ENCODE peak calls at places on chromosome 1, in six cellular contexts. Y is activated CD4-positive, alpha-beta T cell treated with anti-CD3 and anti-CD28 coated beads, Interleukin-2, amount 10 ng/mL, durations not matched to agents 7 days and 5 days; L is dermis microvascular lymphatic vessel endothelial cell; U is HEK293T; W is activated T-cell treated with anti-CD3 and anti-CD28 coated beads for 1 hour; P is substantia nigra. A is an unnamed sample.

GRCh38 chr1:156367386-156368156 is 1.4 kb upstream of the RHBG start:
- DNase-seq in Y (no peak), L (no peak), U (no peak), W (no peak), P (no peak), A (no peak)

GRCh38 chr1:84749427-84749826 is 59.2 kb upstream of the SSX2IP start:
- DNase-seq in Y (no peak), L (no peak), U (no peak), W (no peak), P (no peak), A (no peak)

GRCh38 chr1:11881749-11882441 is 23.1 kb upstream of the NPPB start:
- DNase-seq in Y (no peak), L (no peak), U (no peak), W (no peak), P (no peak), A (no peak)

GRCh38 chr1:66768935-66769334 is 16.7 kb downstream of the DYNLT5 start:
- DNase-seq in Y (no peak), L (no peak), U (no peak), W (no peak), P (no peak), A (no peak)

GRCh38 chr1:193318347-193318746 is 131.9 kb upstream of the B3GALT2 start:
- DNase-seq in Y (no peak), L (no peak), U (no peak), W (no peak), P (no peak), A (no peak)

GRCh38 chr1:23472351-23473036 is 11.5 kb downstream of the ASAP3 start:
- DNase-seq in Y (no peak), L (no peak), U (no peak), W (no peak), P (no peak), A (no peak)

GRCh38 chr1:173190101-173190895 is 16.8 kb downstream of the TNFSF4 start:
- DNase-seq in Y (no peak), L (peak), U (no peak), W (no peak), P (peak), A (no peak)

GRCh38 chr1:151653397-151653796 is 41.5 kb downstream of the SNX27 start:
- DNase-seq in Y (no peak), L (no peak), U (no peak), W (no peak), P (no peak), A (no peak)

GRCh38 chr1:199978408-199978940 is 49.0 kb upstream of the NR5A2 start:
- DNase-seq in Y (no peak), L (no peak), U (no peak), W (no peak), P (no peak), A (no peak)

GRCh38 chr1:199859525-199859924 is 168.0 kb upstream of the NR5A2 start:
- DNase-seq in Y (no peak), L (peak), U (no peak), W (no peak), P (no peak), A (no peak)

GRCh38 chr1:191592111-191592510 is 566.2 kb upstream of the RGS18 start:
- DNase-seq in Y (no peak), L (no peak), U (no peak), W (no peak), P (no peak), A (no peak)

GRCh38 chr1:243917177-243917862 is 67.3 kb upstream of the AKT3 start:
- DNase-seq in Y (no peak), L (no peak), U (peak), W (no peak), P (peak), A (no peak)

GRCh38 chr1:77164434-77164944 is 54.7 kb downstream of the PIGK start:
- DNase-seq in Y (no peak), L (no peak), U (no peak), W (no peak), P (no peak), A (no peak)

GRCh38 chr1:65068202-65069011 is 79.6 kb upstream of the AK4 start:
- DNase-seq in Y (peak), L (peak), U (no peak), W (no peak), P (peak), A (peak)

GRCh38 chr1:41446851-41447610 is 37.5 kb downstream of the EDN2 start:
- DNase-seq in Y (no peak), L (no peak), U (no peak), W (no peak), P (no peak), A (no peak)